ENCODE peak calls at places on chromosome 13, in eight cellular contexts. N is T-helper 9 cell; Y is RCC 7860; P is NCI-H2081; V is ELR; D is suprapubic skin; H is stimulated activated effector memory CD8-positive, alpha-beta T cell treated with anti-CD3 and anti-CD28 coated beads, Interleukin-12 subunit alpha, Interleukin-12 subunit beta, amount 100 ng/mL, for 72 hours; W is fibroblast of lung. T is an unnamed sample.

GRCh38 chr13:85091835-85092234 is 707.4 kb downstream of the SLITRK6 start:
- DNase-seq in N (no peak), Y (no peak), P (no peak), V (no peak), D (no peak), H (no peak), W (no peak), T (no peak)

GRCh38 chr13:36130168-36130541 is 1.0 kb downstream of the DCLK1 start:
- DNase-seq in N (no peak), Y (no peak), P (no peak), V (no peak), D (no peak), H (no peak), W (no peak), T (no peak)

GRCh38 chr13:76903544-76904162 is 17.4 kb upstream of the KCTD12 start:
- DNase-seq in N (peak; percentile 45), Y (peak; percentile 51), P (peak; percentile 69), V (peak; percentile 82), D (no peak), H (peak; percentile 64), W (peak; percentile 63), T (no peak)

GRCh38 chr13:113322890-113323651 is 26.0 kb downstream of the LAMP1 start:
- DNase-seq in N (no peak), Y (no peak), P (no peak), V (no peak), D (no peak), H (no peak), W (no peak), T (no peak)

GRCh38 chr13:89982406-89983085 is 1364.9 kb upstream of the MIR17HG start:
- DNase-seq in N (no peak), Y (no peak), P (no peak), V (peak; percentile 18), D (no peak), H (no peak), W (peak; percentile 59), T (no peak)

GRCh38 chr13:38262211-38262610 is 87.4 kb upstream of the UFM1 start:
- DNase-seq in N (no peak), Y (no peak), P (no peak), V (no peak), D (no peak), H (no peak), W (peak; percentile 35), T (peak; percentile 44)

GRCh38 chr13:97224544-97225324 is 2.6 kb downstream of the MBNL2 start:
- DNase-seq in N (peak; percentile 26), Y (peak; percentile 65), P (peak; percentile 64), V (peak; percentile 35), D (no peak), H (no peak), W (peak; percentile 51), T (no peak)

GRCh38 chr13:110258876-110259631 is 47.9 kb downstream of the COL4A1 start:
- DNase-seq in N (no peak), Y (no peak), P (no peak), V (peak; percentile 51), D (no peak), H (no peak), W (peak; percentile 54), T (no peak)

GRCh38 chr13:103299079-103299478 is 232.9 kb upstream of the SLC10A2 start:
- DNase-seq in N (no peak), Y (no peak), P (peak; percentile 20), V (no peak), D (no peak), H (no peak), W (no peak), T (no peak)

GRCh38 chr13:43235028-43235427 is 211.6 kb downstream of the DNAJC15 start:
- DNase-seq in N (no peak), Y (no peak), P (no peak), V (no peak), D (no peak), H (no peak), W (peak; percentile 6), T (no peak)

GRCh38 chr13:80590551-80590950 is 249.6 kb upstream of the SPRY2 start:
- DNase-seq in N (no peak), Y (no peak), P (no peak), V (no peak), D (no peak), H (no peak), W (no peak), T (no peak)

GRCh38 chr13:107866007-107866665 is 349.2 kb downstream of the LIG4 start:
- DNase-seq in N (no peak), Y (no peak), P (peak; percentile 67), V (no peak), D (no peak), H (no peak), W (peak; percentile 62), T (no peak)

GRCh38 chr13:77975358-77976042 is 56.9 kb upstream of the EDNRB start:
- DNase-seq in N (no peak), Y (no peak), P (no peak), V (no peak), D (no peak), H (no peak), W (no peak), T (no peak)

GRCh38 chr13:97133554-97133953 is 88.6 kb upstream of the MBNL2 start:
- DNase-seq in N (no peak), Y (no peak), P (no peak), V (no peak), D (no peak), H (no peak), W (no peak), T (no peak)

GRCh38 chr13:46149272-46150133 is 32.5 kb downstream of the LCP1 start:
- DNase-seq in N (no peak), Y (peak; percentile 76), P (no peak), V (peak; percentile 71), D (no peak), H (no peak), W (peak; percentile 72), T (no peak)

GRCh38 chr13:69274231-69274630 is 833.4 kb upstream of the ATXN8OS start:
- DNase-seq in N (no peak), Y (no peak), P (no peak), V (peak; percentile 50), D (no peak), H (no peak), W (no peak), T (no peak)

GRCh38 chr13:46022476-46022875 is 30.1 kb downstream of the ZC3H13 start:
- DNase-seq in N (no peak), Y (no peak), P (no peak), V (no peak), D (no peak), H (no peak), W (peak; percentile 38), T (no peak)

GRCh38 chr13:44573071-44573470 is 3.1 kb downstream of the TSC22D1 start:
- DNase-seq in N (no peak), Y (no peak), P (no peak), V (peak; percentile 9), D (no peak), H (no peak), W (peak; percentile 33), T (no peak)

GRCh38 chr13:28566283-28566682 is 71.4 kb upstream of the FLT1 start:
- DNase-seq in N (no peak), Y (no peak), P (no peak), V (no peak), D (no peak), H (no peak), W (no peak), T (no peak)

GRCh38 chr13:32001392-32001768 is 30.2 kb upstream of the FRY start:
- DNase-seq in N (no peak), Y (peak; percentile 12), P (peak; percentile 24), V (peak; percentile 65), D (no peak), H (no peak), W (peak; percentile 32), T (peak; percentile 25)

GRCh38 chr13:80437212-80437611 is 96.3 kb upstream of the SPRY2 start:
- DNase-seq in N (no peak), Y (no peak), P (no peak), V (no peak), D (no peak), H (no peak), W (no peak), T (no peak)

GRCh38 chr13:23279321-23279720 is 98.5 kb downstream of the SGCG start:
- DNase-seq in N (no peak), Y (no peak), P (no peak), V (no peak), D (no peak), H (no peak), W (no peak), T (no peak)

GRCh38 chr13:101211261-101211660 is 205.0 kb downstream of the NALCN start:
- DNase-seq in N (no peak), Y (no peak), P (no peak), V (peak; percentile 88), D (no peak), H (no peak), W (peak; percentile 59), T (peak; percentile 12)

GRCh38 chr13:94860981-94861407 is 148.6 kb upstream of the SOX21 start:
- DNase-seq in N (no peak), Y (no peak), P (no peak), V (peak; percentile 36), D (no peak), H (no peak), W (peak; percentile 34), T (no peak)

GRCh38 chr13:29754486-29754806 is 96.0 kb downstream of the UBL3 start:
- DNase-seq in N (no peak), Y (no peak), P (no peak), V (peak; percentile 39), D (no peak), H (no peak), W (peak; percentile 73), T (no peak)

GRCh38 chr13:61954092-61954491 is 538.4 kb upstream of the PCDH20 start:
- DNase-seq in N (no peak), Y (no peak), P (peak; percentile 43), V (peak; percentile 45), D (no peak), H (no peak), W (peak; percentile 5), T (no peak)

GRCh38 chr13:39483326-39483725 is 119.7 kb downstream of the LHFPL6 start:
- DNase-seq in N (no peak), Y (no peak), P (peak; percentile 63), V (peak; percentile 75), D (no peak), H (no peak), W (no peak), T (peak; percentile 35)

T was measured in GM04504.